ENCODE peak calls at places on chromosomes 2 and 18, in six cellular contexts. H is CD4-positive, CD25-positive, alpha-beta regulatory T cell; Y is stimulated activated naive CD4-positive, alpha-beta T cell; Z is stimulated activated CD4-positive, alpha-beta T cell treated with anti-CD3 and anti-CD28 coated beads, Interleukin-1b, Interleukin-23, amount 100 ng/mL, for 48 hours; F is GM04503; Q is NCI-H2029. T is an unnamed sample.

GRCh38 chr2:139685590-139685989 is 905.4 kb upstream of the NXPH2 start:
- DNase-seq in F (no peak), Y (no peak), H (no peak), Z (no peak), Q (no peak), T (no peak)

GRCh38 chr2:174544156-174544555 is 53.4 kb downstream of the WIPF1 start:
- DNase-seq in Y (no peak), H (no peak), Z (peak; percentile 45), Q (no peak), F (no peak), T (no peak)

GRCh38 chr2:127829845-127830246 is 18.9 kb upstream of the WDR33 start:
- DNase-seq in Q (peak; percentile 65), H (peak; percentile 87), Z (peak; percentile 78), F (no peak), Y (peak; percentile 40), T (no peak)

GRCh38 chr2:53724511-53724910 is 43.1 kb upstream of the CHAC2 start:
- DNase-seq in Q (no peak), F (peak; percentile 21), Z (no peak), H (peak; percentile 43), Y (no peak), T (peak; percentile 34)

GRCh38 chr2:15241208-15241607 is 319.9 kb downstream of the NBAS start:
- DNase-seq in F (no peak), Q (no peak), Z (no peak), H (no peak), Y (no peak), T (no peak)

GRCh38 chr2:237207641-237208040 is 122.0 kb downstream of the COPS8 start:
- DNase-seq in Q (no peak), H (no peak), F (peak; percentile 88), Z (no peak), Y (no peak), T (peak; percentile 70)

GRCh38 chr2:216339456-216340279 is 32.6 kb downstream of the MARCHF4 start:
- DNase-seq in Y (no peak), Z (no peak), F (no peak), H (no peak), Q (peak; percentile 49), T (no peak)

GRCh38 chr18:70384181-70384790 is 95.4 kb downstream of the SOCS6 start:
- DNase-seq in Q (no peak), Z (no peak), F (peak; percentile 67), Y (no peak), H (no peak), T (peak; percentile 83)

GRCh38 chr2:159595410-159596046 is 20.8 kb downstream of the BAZ2B start:
- DNase-seq in F (no peak), Q (no peak), H (no peak), Z (no peak), Y (no peak), T (no peak)

GRCh38 chr18:48800479-48800876 is 150.3 kb downstream of the SMAD7 start:
- DNase-seq in Q (no peak), Y (no peak), F (no peak), H (no peak), Z (no peak), T (no peak)

GRCh38 chr18:29271496-29271895 is 1094.6 kb upstream of the CDH2 start:
- DNase-seq in Y (no peak), Z (no peak), H (no peak), F (peak; percentile 4), Q (no peak), T (peak; percentile 0)

GRCh38 chr18:59839241-59839640 is 60.6 kb upstream of the PMAIP1 start:
- DNase-seq in Q (no peak), Y (no peak), F (no peak), Z (no peak), H (no peak), T (no peak)

GRCh38 chr2:144524190-144524957 is 4.5 kb upstream of the ZEB2 start:
- DNase-seq in H (no peak), Y (no peak), Z (no peak), F (no peak), Q (no peak), T (no peak)

GRCh38 chr2:223598994-223599645 is 3.0 kb downstream of the SCG2 start:
- DNase-seq in Z (no peak), H (no peak), Q (no peak), Y (no peak), F (no peak), T (peak; percentile 83)

GRCh38 chr2:41920812-41921211 is 127.0 kb upstream of the PKDCC start:
- DNase-seq in Z (no peak), H (no peak), Q (no peak), Y (no peak), F (no peak), T (no peak)

GRCh38 chr18:63266888-63267790 is 52.4 kb downstream of the BCL2 start:
- DNase-seq in Y (no peak), Q (no peak), Z (no peak), F (no peak), H (no peak), T (no peak)

GRCh38 chr2:42809876-42810125 is 17.4 kb upstream of the HAAO start:
- DNase-seq in Y (peak; percentile 71), H (no peak), F (no peak), Q (peak; percentile 45), Z (no peak), T (peak; percentile 76)

GRCh38 chr2:216071452-216071851 is 10.2 kb downstream of the PECR start:
- DNase-seq in H (no peak), Q (no peak), F (no peak), Z (no peak), Y (no peak), T (no peak)

GRCh38 chr2:61707984-61708852 is 145.6 kb downstream of the FAM161A start:
- DNase-seq in Y (no peak), Q (peak; percentile 89), Z (peak; percentile 41), F (no peak), H (peak; percentile 70), T (peak; percentile 73)

T was measured in brain microvascular endothelial cell.